ENCODE peak calls at places on chromosomes 3 and 15, in nine cellular contexts. One of them, this sample, is unnamed. For H3K9me3, the result is how much of the 10 kb centered on the place peaks cover.

GRCh38 chr3:101228441-101228840 is 91.9 kb downstream of the IMPG2 start:
- DNase-seq in heart left ventricle: no peak
- DNase-seq in PC-3: no peak
- DNase-seq in thoracic aorta: no peak
- DNase-seq in lower lobe of right lung: no peak
- DNase-seq in GM23248: no peak
- DNase-seq in Peyer's patch: no peak
- DNase-seq in transverse colon: no peak
- DNase-seq in pancreas: no peak
- DNase-seq in this sample: no peak

GRCh38 chr15:82533801-82534200 is 6.5 kb downstream of the RPS17 start:
- DNase-seq in heart left ventricle: no peak
- DNase-seq in PC-3: no peak
- DNase-seq in thoracic aorta: no peak
- DNase-seq in lower lobe of right lung: no peak
- DNase-seq in GM23248: no peak
- DNase-seq in Peyer's patch: no peak
- DNase-seq in transverse colon: no peak
- DNase-seq in pancreas: peak
- DNase-seq in this sample: no peak

GRCh38 chr15:58555168-58556027 is 123.6 kb downstream of the LIPC start:
- DNase-seq in heart left ventricle: no peak
- DNase-seq in PC-3: no peak
- DNase-seq in thoracic aorta: no peak
- DNase-seq in lower lobe of right lung: no peak
- DNase-seq in GM23248: no peak
- DNase-seq in Peyer's patch: peak
- DNase-seq in transverse colon: peak
- DNase-seq in pancreas: no peak
- DNase-seq in this sample: no peak

GRCh38 chr3:133944641-133945441 is 49.2 kb upstream of the RAB6B start:
- DNase-seq in heart left ventricle: no peak
- DNase-seq in PC-3: peak
- DNase-seq in thoracic aorta: no peak
- DNase-seq in lower lobe of right lung: no peak
- DNase-seq in GM23248: peak
- DNase-seq in Peyer's patch: peak
- DNase-seq in transverse colon: no peak
- DNase-seq in pancreas: no peak
- DNase-seq in this sample: no peak

GRCh38 chr15:41779662-41780157 is 5.4 kb downstream of the MAPKBP1 start:
- DNase-seq in heart left ventricle: no peak
- DNase-seq in PC-3: no peak
- DNase-seq in thoracic aorta: no peak
- DNase-seq in lower lobe of right lung: no peak
- DNase-seq in GM23248: peak
- DNase-seq in Peyer's patch: no peak
- DNase-seq in transverse colon: no peak
- DNase-seq in pancreas: no peak
- DNase-seq in this sample: no peak

GRCh38 chr3:177597325-177598109 is 400.2 kb upstream of the TBL1XR1 start:
- DNase-seq in heart left ventricle: peak
- DNase-seq in PC-3: no peak
- DNase-seq in thoracic aorta: no peak
- DNase-seq in lower lobe of right lung: no peak
- DNase-seq in GM23248: peak
- DNase-seq in Peyer's patch: no peak
- DNase-seq in transverse colon: no peak
- DNase-seq in pancreas: no peak
- DNase-seq in this sample: no peak

GRCh38 chr3:15646924-15647511 is 45.5 kb downstream of the BTD start:
- DNase-seq in heart left ventricle: peak
- DNase-seq in PC-3: peak
- DNase-seq in thoracic aorta: peak
- DNase-seq in lower lobe of right lung: no peak
- DNase-seq in GM23248: peak
- DNase-seq in Peyer's patch: no peak
- DNase-seq in transverse colon: no peak
- DNase-seq in pancreas: peak
- DNase-seq in this sample: no peak

GRCh38 chr3:58492385-58492970 is 582 bp downstream of the KCTD6 start:
- DNase-seq in heart left ventricle: no peak
- DNase-seq in PC-3: peak
- DNase-seq in thoracic aorta: no peak
- DNase-seq in lower lobe of right lung: no peak
- DNase-seq in GM23248: peak
- DNase-seq in Peyer's patch: no peak
- DNase-seq in transverse colon: no peak
- DNase-seq in pancreas: no peak
- DNase-seq in this sample: no peak

DNA sequence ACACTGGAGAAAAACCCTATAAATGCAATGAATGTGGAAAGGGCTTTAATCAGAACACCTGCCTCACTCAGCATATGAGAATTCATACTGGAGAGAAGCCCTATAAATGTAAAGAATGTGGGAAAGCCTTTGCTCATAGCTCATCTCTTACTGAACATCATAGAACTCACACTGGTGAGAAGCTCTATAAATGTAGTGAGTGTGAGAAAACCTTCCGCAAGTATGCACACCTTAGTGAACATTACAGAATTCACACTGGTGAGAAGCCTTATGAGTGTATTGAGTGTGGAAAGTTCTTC is 7.4 kb upstream of the ZNF501 start:
- DNase-seq in heart left ventricle: no peak
- DNase-seq in PC-3: no peak
- DNase-seq in thoracic aorta: no peak
- DNase-seq in lower lobe of right lung: no peak
- DNase-seq in GM23248: peak
- DNase-seq in Peyer's patch: no peak
- DNase-seq in transverse colon: no peak
- DNase-seq in pancreas: no peak
- DNase-seq in this sample: no peak
- H3K9me3 ChIP-seq in heart left ventricle: half or more
- H3K9me3 ChIP-seq in PC-3: half or more
- H3K9me3 ChIP-seq in thoracic aorta: half or more
- H3K9me3 ChIP-seq in lower lobe of right lung: half or more
- H3K9me3 ChIP-seq in GM23248: under half
- H3K9me3 ChIP-seq in Peyer's patch: under half
- H3K9me3 ChIP-seq in transverse colon: half or more
- H3K9me3 ChIP-seq in pancreas: under half
- H3K9me3 ChIP-seq in this sample: half or more

GRCh38 chr15:25690673-25691543 is 172.2 kb downstream of the ATP10A start:
- DNase-seq in heart left ventricle: no peak
- DNase-seq in PC-3: peak
- DNase-seq in thoracic aorta: no peak
- DNase-seq in lower lobe of right lung: no peak
- DNase-seq in GM23248: peak
- DNase-seq in Peyer's patch: no peak
- DNase-seq in transverse colon: no peak
- DNase-seq in pancreas: no peak
- DNase-seq in this sample: no peak

GRCh38 chr15:25689592-25689991 is 173.5 kb downstream of the ATP10A start:
- DNase-seq in heart left ventricle: no peak
- DNase-seq in PC-3: no peak
- DNase-seq in thoracic aorta: no peak
- DNase-seq in lower lobe of right lung: no peak
- DNase-seq in GM23248: no peak
- DNase-seq in Peyer's patch: peak
- DNase-seq in transverse colon: no peak
- DNase-seq in pancreas: no peak
- DNase-seq in this sample: no peak

GRCh38 chr15:25693321-25694237 is 169.5 kb downstream of the ATP10A start:
- DNase-seq in heart left ventricle: peak
- DNase-seq in PC-3: peak
- DNase-seq in thoracic aorta: no peak
- DNase-seq in lower lobe of right lung: no peak
- DNase-seq in GM23248: peak
- DNase-seq in Peyer's patch: peak
- DNase-seq in transverse colon: no peak
- DNase-seq in pancreas: no peak
- DNase-seq in this sample: peak

GRCh38 chr15:25694238-25694584 is 168.9 kb downstream of the ATP10A start:
- DNase-seq in heart left ventricle: no peak
- DNase-seq in PC-3: no peak
- DNase-seq in thoracic aorta: no peak
- DNase-seq in lower lobe of right lung: no peak
- DNase-seq in GM23248: no peak
- DNase-seq in Peyer's patch: no peak
- DNase-seq in transverse colon: no peak
- DNase-seq in pancreas: no peak
- DNase-seq in this sample: no peak

GRCh38 chr15:25691544-25692430 is 171.3 kb downstream of the ATP10A start:
- DNase-seq in heart left ventricle: no peak
- DNase-seq in PC-3: no peak
- DNase-seq in thoracic aorta: no peak
- DNase-seq in lower lobe of right lung: no peak
- DNase-seq in GM23248: peak
- DNase-seq in Peyer's patch: peak
- DNase-seq in transverse colon: no peak
- DNase-seq in pancreas: no peak
- DNase-seq in this sample: no peak
- H3K9me3 ChIP-seq in heart left ventricle: under half
- H3K9me3 ChIP-seq in PC-3: under half
- H3K9me3 ChIP-seq in thoracic aorta: under half
- H3K9me3 ChIP-seq in lower lobe of right lung: under half
- H3K9me3 ChIP-seq in GM23248: under half
- H3K9me3 ChIP-seq in Peyer's patch: under half
- H3K9me3 ChIP-seq in transverse colon: under half
- H3K9me3 ChIP-seq in pancreas: under half
- H3K9me3 ChIP-seq in this sample: under half

DNA sequence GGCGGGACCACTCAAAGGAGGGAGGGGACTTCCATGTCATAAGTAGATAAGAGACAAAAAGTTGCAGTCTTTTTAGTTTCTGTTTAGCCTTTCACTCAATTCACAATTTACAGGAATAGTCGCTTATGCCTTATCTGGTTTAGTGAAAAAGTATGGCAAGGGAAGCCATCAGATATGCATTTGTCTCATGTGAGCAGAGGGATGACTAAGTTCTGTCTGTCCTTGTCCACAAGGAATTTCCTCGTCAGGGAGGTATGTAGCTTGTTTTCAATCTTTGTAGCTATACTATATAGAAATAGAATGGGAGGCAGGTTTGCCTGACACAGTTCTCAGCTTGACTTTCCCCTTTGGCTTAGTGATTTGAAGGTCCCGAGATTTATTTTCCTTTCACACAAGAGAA is 882.8 kb downstream of the NAALADL2 start:
- DNase-seq in heart left ventricle: no peak
- DNase-seq in PC-3: peak
- DNase-seq in thoracic aorta: no peak
- DNase-seq in lower lobe of right lung: no peak
- DNase-seq in GM23248: peak
- DNase-seq in Peyer's patch: no peak
- DNase-seq in transverse colon: no peak
- DNase-seq in pancreas: no peak
- DNase-seq in this sample: no peak
- H3K9me3 ChIP-seq in heart left ventricle: under half
- H3K9me3 ChIP-seq in PC-3: under half
- H3K9me3 ChIP-seq in thoracic aorta: under half
- H3K9me3 ChIP-seq in lower lobe of right lung: under half
- H3K9me3 ChIP-seq in GM23248: under half
- H3K9me3 ChIP-seq in Peyer's patch: under half
- H3K9me3 ChIP-seq in transverse colon: under half
- H3K9me3 ChIP-seq in pancreas: under half
- H3K9me3 ChIP-seq in this sample: under half

GRCh38 chr3:36734742-36735141 is 29.6 kb downstream of the DCLK3 start:
- DNase-seq in heart left ventricle: no peak
- DNase-seq in PC-3: no peak
- DNase-seq in thoracic aorta: no peak
- DNase-seq in lower lobe of right lung: no peak
- DNase-seq in GM23248: no peak
- DNase-seq in Peyer's patch: no peak
- DNase-seq in transverse colon: no peak
- DNase-seq in pancreas: no peak
- DNase-seq in this sample: no peak
- H3K9me3 ChIP-seq in heart left ventricle: under half
- H3K9me3 ChIP-seq in PC-3: under half
- H3K9me3 ChIP-seq in thoracic aorta: under half
- H3K9me3 ChIP-seq in lower lobe of right lung: under half
- H3K9me3 ChIP-seq in GM23248: under half
- H3K9me3 ChIP-seq in Peyer's patch: under half
- H3K9me3 ChIP-seq in transverse colon: under half
- H3K9me3 ChIP-seq in pancreas: under half
- H3K9me3 ChIP-seq in this sample: under half

GRCh38 chr15:69929905-69930630 is 167.6 kb downstream of the TLE3 start:
- DNase-seq in heart left ventricle: no peak
- DNase-seq in PC-3: no peak
- DNase-seq in thoracic aorta: no peak
- DNase-seq in lower lobe of right lung: no peak
- DNase-seq in GM23248: no peak
- DNase-seq in Peyer's patch: no peak
- DNase-seq in transverse colon: no peak
- DNase-seq in pancreas: no peak
- DNase-seq in this sample: no peak
- H3K9me3 ChIP-seq in heart left ventricle: under half
- H3K9me3 ChIP-seq in PC-3: under half
- H3K9me3 ChIP-seq in thoracic aorta: under half
- H3K9me3 ChIP-seq in lower lobe of right lung: under half
- H3K9me3 ChIP-seq in GM23248: under half
- H3K9me3 ChIP-seq in Peyer's patch: under half
- H3K9me3 ChIP-seq in transverse colon: under half
- H3K9me3 ChIP-seq in pancreas: under half
- H3K9me3 ChIP-seq in this sample: under half

GRCh38 chr15:94777037-94777436 is 545.7 kb downstream of the MCTP2 start:
- DNase-seq in heart left ventricle: no peak
- DNase-seq in PC-3: no peak
- DNase-seq in thoracic aorta: no peak
- DNase-seq in lower lobe of right lung: no peak
- DNase-seq in GM23248: no peak
- DNase-seq in Peyer's patch: no peak
- DNase-seq in transverse colon: no peak
- DNase-seq in pancreas: no peak
- DNase-seq in this sample: no peak

DNA sequence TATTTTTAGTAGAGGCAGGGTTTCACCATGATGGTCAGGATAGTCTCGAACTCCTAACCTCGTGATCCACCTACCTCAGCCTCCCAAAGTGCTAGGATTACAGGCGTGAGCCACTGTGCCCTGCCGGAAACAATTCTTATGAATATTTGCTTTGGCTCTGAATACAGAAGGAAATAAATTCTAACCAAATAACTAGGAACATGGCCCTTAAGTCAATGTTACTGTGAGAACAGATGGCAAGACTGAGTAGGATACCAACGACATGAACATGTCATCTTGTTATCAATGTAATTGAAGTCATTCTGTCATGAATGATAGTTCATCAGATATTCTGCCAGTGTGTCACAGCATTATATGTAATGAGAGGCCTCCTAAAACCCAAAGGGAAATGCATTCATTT is 548.7 kb downstream of the MCTP2 start:
- DNase-seq in heart left ventricle: no peak
- DNase-seq in PC-3: no peak
- DNase-seq in thoracic aorta: no peak
- DNase-seq in lower lobe of right lung: no peak
- DNase-seq in GM23248: no peak
- DNase-seq in Peyer's patch: no peak
- DNase-seq in transverse colon: no peak
- DNase-seq in pancreas: no peak
- DNase-seq in this sample: no peak
- H3K9me3 ChIP-seq in heart left ventricle: under half
- H3K9me3 ChIP-seq in PC-3: under half
- H3K9me3 ChIP-seq in thoracic aorta: under half
- H3K9me3 ChIP-seq in lower lobe of right lung: under half
- H3K9me3 ChIP-seq in GM23248: under half
- H3K9me3 ChIP-seq in Peyer's patch: under half
- H3K9me3 ChIP-seq in transverse colon: under half
- H3K9me3 ChIP-seq in pancreas: under half
- H3K9me3 ChIP-seq in this sample: under half

This sample was measured in T-helper 17 cell.